ENCODE peak calls at places on chromosomes 4 and X, in nine cellular contexts. A is brain microvascular endothelial cell, I is mesenchymal stem cell, C is pancreas, N is mammary epithelial cell, J is adipocyte, S is ovary, X is breast epithelium, Q is iPS DF 6.9. V is an unnamed sample. For H3K27me3 and H3K36me3, the result is how much of the 10 kb centered on the place peaks cover.

GRCh38 chrX:96102997-96103396 is 581.6 kb upstream of the DIAPH2 start:
- DNase-seq in X (no peak), N (no peak), Q (no peak), A (no peak), C (no peak), S (no peak), J (no peak), I (no peak), V (no peak)

GRCh38 chr4:148229798-148230197 is 212.4 kb downstream of the NR3C2 start:
- DNase-seq in I (no peak), C (no peak), N (no peak), Q (no peak), S (no peak), A (no peak), J (no peak), X (no peak), V (no peak)

GRCh38 chr4:31557444-31557843 is 837.3 kb downstream of the PCDH7 start:
- DNase-seq in A (no peak), Q (no peak), I (no peak), C (no peak), X (no peak), S (no peak), J (no peak), N (no peak), V (no peak)

GRCh38 chr4:123250843-123251242 is 145.8 kb upstream of the SPRY1 start:
- DNase-seq in S (peak), Q (no peak), A (peak), J (peak), N (peak), X (peak), C (no peak), I (peak), V (no peak)

GRCh38 chrX:151753313-151754041 is 18.9 kb downstream of the CNGA2 start:
- DNase-seq in A (peak), X (peak), Q (no peak), N (peak), J (peak), S (peak), C (peak), I (no peak), V (peak)

GRCh38 chr4:3712936-3713335 is 53.2 kb upstream of the ADRA2C start:
- DNase-seq in S (no peak), Q (no peak), J (no peak), N (no peak), A (no peak), I (no peak), X (no peak), C (no peak), V (no peak)

GRCh38 chr4:139815646-139816601 is 150.3 kb downstream of the MGST2 start:
- DNase-seq in N (no peak), Q (no peak), I (peak), X (no peak), J (peak), A (peak), C (no peak), S (peak), V (no peak)

GRCh38 chrX:72272868-72273267 is 4.2 kb downstream of the RPS4X start:
- DNase-seq in C (no peak), N (peak), Q (no peak), A (peak), S (no peak), J (no peak), X (no peak), I (peak), V (no peak)

GRCh38 chr4:159224412-159224811 is 121.5 kb downstream of the RAPGEF2 start:
- DNase-seq in Q (no peak), S (no peak), C (no peak), X (no peak), N (no peak), I (no peak), J (no peak), A (no peak), V (no peak)

GRCh38 chrX:133444952-133445831 is 29.9 kb upstream of the GPC4 start:
- DNase-seq in J (no peak), C (no peak), S (no peak), N (peak), A (no peak), X (no peak), Q (no peak), I (peak), V (no peak)

GRCh38 chr4:16641971-16642370 is 256.5 kb downstream of the LDB2 start:
- DNase-seq in A (no peak), S (no peak), I (peak), Q (no peak), C (no peak), N (no peak), J (peak), X (no peak), V (no peak)

GRCh38 chr4:144591401-144591800 is 54.6 kb upstream of the HHIP start:
- DNase-seq in I (peak), J (peak), N (peak), Q (no peak), S (no peak), X (no peak), A (peak), C (no peak), V (no peak)

GRCh38 chrX:135112096-135112729 is 8.1 kb downstream of the ETDB start:
- DNase-seq in X (no peak), I (peak), A (peak), C (no peak), N (peak), J (peak), S (no peak), Q (no peak), V (peak)

DNA sequence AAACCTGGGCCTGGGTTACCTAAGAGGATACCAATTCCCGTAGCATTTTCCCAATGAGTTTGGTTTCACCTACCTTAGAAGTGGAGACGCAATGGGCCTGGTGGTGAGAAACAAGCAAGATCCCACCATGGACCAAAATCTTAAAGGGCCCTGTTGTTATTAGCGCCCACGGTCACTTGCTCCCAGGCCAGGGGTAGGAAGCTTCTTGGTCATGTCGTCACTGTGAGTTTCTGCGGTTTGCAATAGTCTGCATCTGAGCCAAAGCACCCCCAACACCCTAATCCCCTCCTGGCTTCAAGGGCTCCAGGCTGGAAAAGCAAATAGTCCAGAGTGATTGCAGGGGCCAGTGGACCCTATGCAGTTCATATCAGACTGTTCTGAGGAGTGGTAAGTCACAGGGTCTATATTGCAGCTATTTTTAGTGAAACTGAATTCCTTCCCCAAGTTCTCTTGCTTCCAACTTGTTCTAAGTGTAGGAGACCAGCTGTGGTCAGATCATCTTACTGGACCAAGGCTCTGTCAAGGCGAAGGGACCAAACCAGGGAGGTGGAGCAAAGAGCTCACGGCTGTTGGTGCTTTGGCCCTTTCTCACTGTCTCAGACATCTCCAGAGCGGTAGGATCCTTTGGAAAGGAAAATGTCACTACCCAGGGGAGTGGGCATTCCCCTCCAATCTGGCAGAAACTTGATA is 307.9 kb upstream of the F9 start:
- DNase-seq in S (no peak), X (no peak), Q (no peak), A (no peak), J (no peak), C (no peak), I (no peak), N (no peak), V (no peak)
- H3K27me3 ChIP-seq in S (under half), X (under half), Q (under half), A (under half), J (under half), C (under half), I (under half), N (under half), V (under half)

GRCh38 chr4:25790024-25790423 is 72.8 kb downstream of the SEL1L3 start:
- DNase-seq in N (no peak), Q (no peak), I (no peak), J (no peak), X (no peak), A (no peak), S (no peak), C (no peak), V (no peak)
- H3K36me3 ChIP-seq in N (under half), Q (under half), I (under half), J (under half), X (under half), A (under half), S (under half), C (under half), V (under half)

GRCh38 chr4:106277140-106277680 is 38.8 kb downstream of the TBCK start:
- DNase-seq in A (no peak), C (no peak), N (no peak), X (no peak), Q (no peak), I (no peak), J (peak), S (no peak), V (no peak)
- H3K4me3 ChIP-seq in A (no peak), C (no peak), N (no peak), X (no peak), Q (no peak), I (no peak), J (no peak), S (no peak), V (no peak)

DNA sequence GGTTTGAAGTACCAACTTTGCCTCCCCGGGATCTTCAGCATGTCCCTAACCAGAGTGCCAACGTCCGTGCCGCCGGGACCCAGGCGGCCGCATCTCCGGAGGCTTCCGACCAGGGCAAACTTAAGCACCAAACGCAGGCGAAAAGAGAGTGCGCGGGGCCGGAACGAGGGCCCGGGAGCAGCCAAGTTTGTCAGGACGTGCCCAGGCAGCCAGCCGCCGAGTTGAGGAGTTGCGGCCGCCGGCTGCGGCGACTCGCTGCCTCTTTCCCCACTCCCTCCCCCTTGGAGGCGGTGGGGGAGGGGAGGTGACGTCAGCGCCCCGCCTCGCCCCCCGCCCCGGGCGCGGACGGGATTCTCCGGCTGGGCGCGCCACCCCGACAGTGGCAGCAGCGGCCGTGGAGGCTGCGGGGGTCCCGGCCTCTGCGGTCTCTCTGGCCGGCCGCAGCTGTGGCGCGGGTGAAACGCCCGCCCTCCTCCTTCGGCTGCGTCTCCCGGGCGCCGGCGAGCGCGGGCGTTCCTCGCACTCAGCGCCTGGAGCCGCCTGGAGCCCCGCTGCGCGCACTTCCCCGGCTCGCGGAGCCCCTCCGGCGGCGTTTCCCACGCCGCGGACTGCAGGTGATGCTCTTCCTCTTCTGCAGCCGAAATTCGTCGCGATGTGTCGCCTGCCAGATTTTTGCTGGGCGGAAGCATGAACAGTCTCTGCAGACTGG is 2.9 kb upstream of the FAT1 start:
- DNase-seq in I (peak), X (peak), N (peak), C (peak), S (peak), J (peak), A (peak), Q (no peak), V (no peak)
- H3K27me3 ChIP-seq in I (under half), X (under half), N (under half), C (under half), S (under half), J (under half), A (under half), Q (under half), V (under half)

GRCh38 chr4:165343353-165344191 is 16.1 kb downstream of the MSMO1 start:
- DNase-seq in C (no peak), I (no peak), A (no peak), J (no peak), X (no peak), S (no peak), N (no peak), Q (no peak), V (no peak)
- H3K36me3 ChIP-seq in C (under half), I (half or more), A (under half), J (half or more), X (under half), S (under half), N (under half), Q (under half), V (under half)

GRCh38 chr4:40881851-40882250 is 132.1 kb downstream of the NSUN7 start:
- DNase-seq in I (no peak), N (no peak), A (no peak), Q (no peak), X (no peak), C (no peak), J (no peak), S (no peak), V (no peak)

GRCh38 chr4:40877081-40877480 is 127.3 kb downstream of the NSUN7 start:
- DNase-seq in X (no peak), Q (no peak), A (no peak), J (no peak), N (no peak), S (no peak), C (no peak), I (no peak), V (no peak)

GRCh38 chr4:40881096-40881495 is 131.3 kb downstream of the NSUN7 start:
- DNase-seq in N (no peak), Q (no peak), A (no peak), S (no peak), C (no peak), I (no peak), X (no peak), J (peak), V (no peak)

GRCh38 chr4:40875507-40876150 is 125.9 kb downstream of the NSUN7 start:
- DNase-seq in A (no peak), J (no peak), N (no peak), Q (no peak), S (no peak), C (no peak), X (no peak), I (no peak), V (no peak)

GRCh38 chr4:40878548-40879055 is 128.8 kb downstream of the NSUN7 start:
- DNase-seq in X (no peak), N (no peak), C (no peak), J (no peak), S (no peak), A (no peak), Q (no peak), I (no peak), V (no peak)
- H3K4me3 ChIP-seq in X (no peak), N (no peak), C (no peak), J (no peak), S (no peak), A (no peak), Q (no peak), I (no peak), V (no peak)

GRCh38 chr4:145709843-145710242 is 29.9 kb downstream of the C4orf51 start:
- DNase-seq in A (peak), Q (no peak), N (peak), I (peak), J (peak), C (no peak), X (no peak), S (no peak), V (peak)

GRCh38 chr4:145703850-145704528 is 24.0 kb downstream of the C4orf51 start:
- DNase-seq in Q (peak), A (no peak), I (no peak), C (no peak), S (no peak), X (peak), J (no peak), N (peak), V (no peak)

GRCh38 chr4:145709336-145709735 is 29.4 kb downstream of the C4orf51 start:
- DNase-seq in A (no peak), J (no peak), N (no peak), Q (no peak), X (peak), C (no peak), S (no peak), I (no peak), V (no peak)
- H3K27me3 ChIP-seq in A (under half), J (under half), N (under half), Q (under half), X (under half), C (under half), S (under half), I (under half), V (under half)

GRCh38 chrX:1391707-1392375 is at the start of gene SLC25A6:
- DNase-seq in N (peak), A (peak), X (peak), I (peak), Q (peak), C (peak), J (peak), S (peak), V (peak)
- H3K36me3 ChIP-seq in N (under half), A (under half), X (under half), I (under half), Q (under half), C (under half), J (under half), S (under half), V (under half)

DNA sequence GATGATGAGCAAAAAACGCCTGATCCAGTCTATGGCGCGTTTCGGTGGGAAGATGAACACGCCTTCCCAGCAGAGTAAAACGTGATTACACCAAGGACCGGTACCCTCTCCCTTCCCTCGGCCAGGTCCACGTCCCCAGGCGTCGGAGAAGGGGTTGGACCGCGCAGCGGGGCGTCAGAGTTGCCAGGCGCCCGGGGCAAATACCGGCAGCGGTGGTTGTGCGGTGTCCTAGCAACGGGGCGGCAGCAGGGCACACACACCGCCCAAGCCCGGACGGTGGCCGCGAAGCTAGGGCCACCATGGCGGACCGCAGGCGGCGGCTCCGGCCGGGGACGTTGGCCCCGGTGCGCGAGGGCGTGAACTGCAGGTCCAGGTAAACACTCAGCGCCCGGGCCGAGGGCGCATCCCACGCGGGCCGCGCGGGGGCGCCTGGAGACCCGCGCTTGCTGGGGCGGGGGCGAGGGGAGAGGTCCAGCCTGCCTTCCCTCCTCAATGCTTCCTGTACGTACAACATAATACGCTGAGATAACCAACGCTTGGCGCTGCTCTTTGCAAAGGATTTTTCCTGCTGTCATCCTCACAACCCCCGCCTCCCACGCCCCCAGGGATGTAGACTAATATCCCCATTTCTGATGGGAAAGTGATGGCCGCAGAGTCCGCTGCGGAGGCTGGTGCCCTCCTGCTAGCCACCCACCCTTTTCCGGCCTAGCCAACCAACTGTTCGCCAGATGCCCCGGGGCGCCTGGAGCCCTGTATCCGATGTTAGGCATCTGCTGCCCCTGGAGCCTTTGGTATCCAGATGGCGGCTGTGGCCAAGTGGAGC is at the start of gene FAM47E:
- DNase-seq in S (peak), X (peak), J (peak), Q (peak), I (peak), A (peak), C (peak), N (peak), V (peak)
- H3K4me3 ChIP-seq in S (peak), X (peak), J (peak), Q (peak), I (peak), A (peak), C (peak), N (peak), V (no peak)

GRCh38 chrX:50471390-50471789 is 765 bp upstream of the DGKK start:
- DNase-seq in X (no peak), N (no peak), C (no peak), A (no peak), I (no peak), Q (no peak), S (no peak), J (no peak), V (no peak)
- H3K27me3 ChIP-seq in X (half or more), N (under half), C (under half), A (under half), I (half or more), Q (under half), S (under half), J (half or more), V (under half)